ENCODE peak calls at places on chromosomes 3 and 15, in eight cellular contexts. One of them, this sample, is unnamed.

GRCh38 chr15:52559583-52559982 is 9.2 kb downstream of the ARPP19 start:
- DNase-seq in CD8-positive, alpha-beta T cell: no peak
- DNase-seq in endothelial cell of umbilical vein: no peak
- DNase-seq in astrocyte: peak
- DNase-seq in uterus: no peak
- DNase-seq in osteoblast: peak
- DNase-seq in heart left ventricle: no peak
- DNase-seq in dorsolateral prefrontal cortex: peak
- DNase-seq in this sample: no peak

GRCh38 chr3:87026246-87026645 is 35.3 kb upstream of the VGLL3 start:
- DNase-seq in CD8-positive, alpha-beta T cell: no peak
- DNase-seq in endothelial cell of umbilical vein: no peak
- DNase-seq in astrocyte: no peak
- DNase-seq in uterus: no peak
- DNase-seq in osteoblast: no peak
- DNase-seq in heart left ventricle: no peak
- DNase-seq in dorsolateral prefrontal cortex: no peak
- DNase-seq in this sample: no peak

GRCh38 chr3:173977747-173978146 is 580.2 kb downstream of the NLGN1 start:
- DNase-seq in CD8-positive, alpha-beta T cell: no peak
- DNase-seq in endothelial cell of umbilical vein: no peak
- DNase-seq in astrocyte: peak
- DNase-seq in uterus: no peak
- DNase-seq in osteoblast: no peak
- DNase-seq in heart left ventricle: no peak
- DNase-seq in dorsolateral prefrontal cortex: no peak
- DNase-seq in this sample: no peak

GRCh38 chr3:158683216-158683975 is 10.9 kb upstream of the LXN start:
- DNase-seq in CD8-positive, alpha-beta T cell: no peak
- DNase-seq in endothelial cell of umbilical vein: no peak
- DNase-seq in astrocyte: peak
- DNase-seq in uterus: no peak
- DNase-seq in osteoblast: peak
- DNase-seq in heart left ventricle: no peak
- DNase-seq in dorsolateral prefrontal cortex: no peak
- DNase-seq in this sample: no peak

GRCh38 chr15:39230205-39230916 is 350.5 kb upstream of the THBS1 start:
- DNase-seq in CD8-positive, alpha-beta T cell: no peak
- DNase-seq in endothelial cell of umbilical vein: peak
- DNase-seq in astrocyte: no peak
- DNase-seq in uterus: no peak
- DNase-seq in osteoblast: peak
- DNase-seq in heart left ventricle: no peak
- DNase-seq in dorsolateral prefrontal cortex: no peak
- DNase-seq in this sample: no peak

GRCh38 chr3:171802601-171802956 is 7.7 kb downstream of the PLD1 start:
- DNase-seq in CD8-positive, alpha-beta T cell: no peak
- DNase-seq in endothelial cell of umbilical vein: no peak
- DNase-seq in astrocyte: no peak
- DNase-seq in uterus: no peak
- DNase-seq in osteoblast: no peak
- DNase-seq in heart left ventricle: no peak
- DNase-seq in dorsolateral prefrontal cortex: no peak
- DNase-seq in this sample: no peak

GRCh38 chr15:32701863-32702262 is 15.9 kb upstream of the GREM1 start:
- DNase-seq in CD8-positive, alpha-beta T cell: no peak
- DNase-seq in endothelial cell of umbilical vein: no peak
- DNase-seq in astrocyte: no peak
- DNase-seq in uterus: no peak
- DNase-seq in osteoblast: no peak
- DNase-seq in heart left ventricle: no peak
- DNase-seq in dorsolateral prefrontal cortex: no peak
- DNase-seq in this sample: no peak

GRCh38 chr15:93201940-93202339 is 112.9 kb upstream of the RGMA start:
- DNase-seq in CD8-positive, alpha-beta T cell: no peak
- DNase-seq in endothelial cell of umbilical vein: no peak
- DNase-seq in astrocyte: no peak
- DNase-seq in uterus: no peak
- DNase-seq in osteoblast: no peak
- DNase-seq in heart left ventricle: no peak
- DNase-seq in dorsolateral prefrontal cortex: no peak
- DNase-seq in this sample: no peak

GRCh38 chr3:46284981-46285683 is 42.9 kb downstream of the CCR3 start:
- DNase-seq in CD8-positive, alpha-beta T cell: no peak
- DNase-seq in endothelial cell of umbilical vein: no peak
- DNase-seq in astrocyte: no peak
- DNase-seq in uterus: no peak
- DNase-seq in osteoblast: no peak
- DNase-seq in heart left ventricle: no peak
- DNase-seq in dorsolateral prefrontal cortex: no peak
- DNase-seq in this sample: no peak

GRCh38 chr3:184200825-184201224 is 14.8 kb downstream of the ABCF3 start:
- DNase-seq in CD8-positive, alpha-beta T cell: no peak
- DNase-seq in endothelial cell of umbilical vein: no peak
- DNase-seq in astrocyte: no peak
- DNase-seq in uterus: no peak
- DNase-seq in osteoblast: no peak
- DNase-seq in heart left ventricle: no peak
- DNase-seq in dorsolateral prefrontal cortex: no peak
- DNase-seq in this sample: no peak

GRCh38 chr3:79467721-79468120 is 300.1 kb downstream of the ROBO1 start:
- DNase-seq in CD8-positive, alpha-beta T cell: no peak
- DNase-seq in endothelial cell of umbilical vein: no peak
- DNase-seq in astrocyte: peak
- DNase-seq in uterus: no peak
- DNase-seq in osteoblast: no peak
- DNase-seq in heart left ventricle: no peak
- DNase-seq in dorsolateral prefrontal cortex: no peak
- DNase-seq in this sample: no peak

GRCh38 chr15:62324382-62324781 is 159.3 kb upstream of the C2CD4B start:
- DNase-seq in CD8-positive, alpha-beta T cell: no peak
- DNase-seq in endothelial cell of umbilical vein: no peak
- DNase-seq in astrocyte: peak
- DNase-seq in uterus: no peak
- DNase-seq in osteoblast: no peak
- DNase-seq in heart left ventricle: no peak
- DNase-seq in dorsolateral prefrontal cortex: no peak
- DNase-seq in this sample: no peak

GRCh38 chr3:42159706-42160472 is 68.7 kb downstream of the TRAK1 start:
- DNase-seq in CD8-positive, alpha-beta T cell: peak
- DNase-seq in endothelial cell of umbilical vein: peak
- DNase-seq in astrocyte: no peak
- DNase-seq in uterus: no peak
- DNase-seq in osteoblast: peak
- DNase-seq in heart left ventricle: peak
- DNase-seq in dorsolateral prefrontal cortex: no peak
- DNase-seq in this sample: peak

GRCh38 chr3:61015840-61016239 is 235.4 kb downstream of the FHIT start:
- DNase-seq in CD8-positive, alpha-beta T cell: no peak
- DNase-seq in endothelial cell of umbilical vein: no peak
- DNase-seq in astrocyte: no peak
- DNase-seq in uterus: no peak
- DNase-seq in osteoblast: no peak
- DNase-seq in heart left ventricle: no peak
- DNase-seq in dorsolateral prefrontal cortex: no peak
- DNase-seq in this sample: no peak

GRCh38 chr15:64246364-64247189 is 83.8 kb upstream of the PPIB start:
- DNase-seq in CD8-positive, alpha-beta T cell: no peak
- DNase-seq in endothelial cell of umbilical vein: peak
- DNase-seq in astrocyte: peak
- DNase-seq in uterus: peak
- DNase-seq in osteoblast: peak
- DNase-seq in heart left ventricle: no peak
- DNase-seq in dorsolateral prefrontal cortex: no peak
- DNase-seq in this sample: no peak

GRCh38 chr3:13637311-13637891 is 88.5 kb downstream of the FBLN2 start:
- DNase-seq in CD8-positive, alpha-beta T cell: no peak
- DNase-seq in endothelial cell of umbilical vein: no peak
- DNase-seq in astrocyte: no peak
- DNase-seq in uterus: no peak
- DNase-seq in osteoblast: no peak
- DNase-seq in heart left ventricle: no peak
- DNase-seq in dorsolateral prefrontal cortex: no peak
- DNase-seq in this sample: no peak

GRCh38 chr3:48656061-48656840 is 6.4 kb downstream of the CELSR3 start:
- DNase-seq in CD8-positive, alpha-beta T cell: peak
- DNase-seq in endothelial cell of umbilical vein: peak
- DNase-seq in astrocyte: peak
- DNase-seq in uterus: peak
- DNase-seq in osteoblast: peak
- DNase-seq in heart left ventricle: peak
- DNase-seq in dorsolateral prefrontal cortex: no peak
- DNase-seq in this sample: peak

GRCh38 chr15:73760330-73760729 is 7.2 kb upstream of the INSYN1 start:
- DNase-seq in CD8-positive, alpha-beta T cell: no peak
- DNase-seq in endothelial cell of umbilical vein: no peak
- DNase-seq in astrocyte: no peak
- DNase-seq in uterus: no peak
- DNase-seq in osteoblast: no peak
- DNase-seq in heart left ventricle: no peak
- DNase-seq in dorsolateral prefrontal cortex: no peak
- DNase-seq in this sample: no peak

GRCh38 chr3:107206141-107206540 is 171.1 kb upstream of the CCDC54 start:
- DNase-seq in CD8-positive, alpha-beta T cell: no peak
- DNase-seq in endothelial cell of umbilical vein: peak
- DNase-seq in astrocyte: peak
- DNase-seq in uterus: no peak
- DNase-seq in osteoblast: no peak
- DNase-seq in heart left ventricle: peak
- DNase-seq in dorsolateral prefrontal cortex: no peak
- DNase-seq in this sample: no peak

GRCh38 chr3:25257026-25257425 is 171.0 kb upstream of the RARB start:
- DNase-seq in CD8-positive, alpha-beta T cell: no peak
- DNase-seq in endothelial cell of umbilical vein: no peak
- DNase-seq in astrocyte: peak
- DNase-seq in uterus: no peak
- DNase-seq in osteoblast: no peak
- DNase-seq in heart left ventricle: no peak
- DNase-seq in dorsolateral prefrontal cortex: no peak
- DNase-seq in this sample: no peak

GRCh38 chr3:144032531-144033234 is 61.1 kb downstream of the DIPK2A start:
- DNase-seq in CD8-positive, alpha-beta T cell: no peak
- DNase-seq in endothelial cell of umbilical vein: no peak
- DNase-seq in astrocyte: no peak
- DNase-seq in uterus: no peak
- DNase-seq in osteoblast: no peak
- DNase-seq in heart left ventricle: no peak
- DNase-seq in dorsolateral prefrontal cortex: no peak
- DNase-seq in this sample: no peak

GRCh38 chr3:81041331-81041730 is 720.1 kb downstream of the GBE1 start:
- DNase-seq in CD8-positive, alpha-beta T cell: no peak
- DNase-seq in endothelial cell of umbilical vein: no peak
- DNase-seq in astrocyte: peak
- DNase-seq in uterus: no peak
- DNase-seq in osteoblast: no peak
- DNase-seq in heart left ventricle: no peak
- DNase-seq in dorsolateral prefrontal cortex: no peak
- DNase-seq in this sample: no peak

GRCh38 chr15:33152502-33153109 is 41.9 kb downstream of the FMN1 start:
- DNase-seq in CD8-positive, alpha-beta T cell: no peak
- DNase-seq in endothelial cell of umbilical vein: no peak
- DNase-seq in astrocyte: peak
- DNase-seq in uterus: no peak
- DNase-seq in osteoblast: peak
- DNase-seq in heart left ventricle: no peak
- DNase-seq in dorsolateral prefrontal cortex: no peak
- DNase-seq in this sample: no peak

DNA sequence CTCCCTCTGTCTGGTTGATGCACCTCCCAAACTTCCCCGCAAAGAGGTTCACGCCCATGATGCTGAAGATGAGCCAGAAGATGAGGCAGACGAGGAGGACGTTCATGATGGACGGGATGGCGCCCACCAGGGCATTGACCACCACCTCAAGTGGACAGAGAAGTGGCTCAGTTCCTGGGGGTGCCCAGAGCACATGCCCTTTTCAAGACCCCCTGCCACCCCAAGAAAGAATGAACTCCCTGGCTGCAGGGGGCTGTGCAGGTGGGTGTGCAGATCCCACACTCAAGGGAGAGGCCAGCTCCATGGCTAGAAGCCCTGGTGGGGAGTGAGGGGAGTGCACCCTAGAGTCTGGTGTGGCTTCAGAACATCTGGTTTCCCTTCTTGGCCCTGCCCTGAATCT is 64.1 kb downstream of the EXOG start:
- DNase-seq in CD8-positive, alpha-beta T cell: no peak
- DNase-seq in endothelial cell of umbilical vein: no peak
- DNase-seq in astrocyte: no peak
- DNase-seq in uterus: no peak
- DNase-seq in osteoblast: no peak
- DNase-seq in heart left ventricle: no peak
- DNase-seq in dorsolateral prefrontal cortex: no peak
- DNase-seq in this sample: no peak
- TF ChIP-seq CTCF in CD8-positive, alpha-beta T cell: no peak
- TF ChIP-seq CTCF in endothelial cell of umbilical vein: no peak
- TF ChIP-seq CTCF in astrocyte: no peak
- TF ChIP-seq CTCF in uterus: no peak
- TF ChIP-seq CTCF in osteoblast: no peak
- TF ChIP-seq CTCF in heart left ventricle: no peak
- TF ChIP-seq CTCF in dorsolateral prefrontal cortex: no peak
- TF ChIP-seq CTCF in this sample: no peak

DNA sequence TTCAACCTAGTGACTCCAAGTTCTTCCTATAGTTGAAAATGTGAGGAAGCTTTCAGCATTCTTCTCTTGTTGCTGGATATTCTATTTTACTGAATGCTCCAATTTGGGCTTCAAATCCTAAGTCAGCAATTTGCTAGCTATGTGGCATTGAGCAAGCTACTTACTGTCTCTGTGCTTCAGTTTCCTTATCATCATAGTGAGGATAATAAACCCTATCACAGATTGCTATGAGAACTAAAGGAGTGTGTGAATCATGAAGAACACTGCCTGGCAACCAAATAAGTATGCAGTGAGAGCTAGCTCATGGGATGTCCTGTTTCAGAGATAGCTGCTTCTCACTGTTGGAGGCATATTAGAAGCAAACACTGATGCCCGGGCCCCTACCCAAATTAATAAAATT is 163.8 kb upstream of the CDIN1 start:
- DNase-seq in CD8-positive, alpha-beta T cell: no peak
- DNase-seq in endothelial cell of umbilical vein: no peak
- DNase-seq in astrocyte: peak
- DNase-seq in uterus: no peak
- DNase-seq in osteoblast: peak
- DNase-seq in heart left ventricle: no peak
- DNase-seq in dorsolateral prefrontal cortex: no peak
- DNase-seq in this sample: no peak
- H3K27ac ChIP-seq in CD8-positive, alpha-beta T cell: no peak
- H3K27ac ChIP-seq in endothelial cell of umbilical vein: no peak
- H3K27ac ChIP-seq in astrocyte: peak
- H3K27ac ChIP-seq in uterus: no peak
- H3K27ac ChIP-seq in osteoblast: peak
- H3K27ac ChIP-seq in heart left ventricle: no peak
- H3K27ac ChIP-seq in dorsolateral prefrontal cortex: no peak
- H3K27ac ChIP-seq in this sample: no peak

GRCh38 chr15:48647963-48648362 is 2.5 kb upstream of the FBN1 start:
- DNase-seq in CD8-positive, alpha-beta T cell: no peak
- DNase-seq in endothelial cell of umbilical vein: no peak
- DNase-seq in astrocyte: no peak
- DNase-seq in uterus: no peak
- DNase-seq in osteoblast: peak
- DNase-seq in heart left ventricle: no peak
- DNase-seq in dorsolateral prefrontal cortex: peak
- DNase-seq in this sample: no peak
- TF ChIP-seq CTCF in CD8-positive, alpha-beta T cell: no peak
- TF ChIP-seq CTCF in endothelial cell of umbilical vein: peak
- TF ChIP-seq CTCF in astrocyte: peak
- TF ChIP-seq CTCF in uterus: no peak
- TF ChIP-seq CTCF in osteoblast: peak
- TF ChIP-seq CTCF in heart left ventricle: peak
- TF ChIP-seq CTCF in dorsolateral prefrontal cortex: no peak
- TF ChIP-seq CTCF in this sample: peak

GRCh38 chr3:29591579-29591978 is 310.7 kb downstream of the RBMS3 start:
- DNase-seq in CD8-positive, alpha-beta T cell: no peak
- DNase-seq in endothelial cell of umbilical vein: no peak
- DNase-seq in astrocyte: no peak
- DNase-seq in uterus: no peak
- DNase-seq in osteoblast: no peak
- DNase-seq in heart left ventricle: no peak
- DNase-seq in dorsolateral prefrontal cortex: no peak
- DNase-seq in this sample: no peak
- H3K27ac ChIP-seq in CD8-positive, alpha-beta T cell: no peak
- H3K27ac ChIP-seq in endothelial cell of umbilical vein: no peak
- H3K27ac ChIP-seq in astrocyte: no peak
- H3K27ac ChIP-seq in uterus: no peak
- H3K27ac ChIP-seq in osteoblast: no peak
- H3K27ac ChIP-seq in heart left ventricle: no peak
- H3K27ac ChIP-seq in dorsolateral prefrontal cortex: no peak
- H3K27ac ChIP-seq in this sample: no peak